ENCODE peak calls at places on chromosomes 5 and 9, in nine cellular contexts. One of them, this sample, is unnamed.

GRCh38 chr5:148697177-148697820 is 43.0 kb upstream of the HTR4 start:
- DNase-seq in D721Med: no peak
- DNase-seq in GM23338: no peak
- DNase-seq in HFFc6: peak
- DNase-seq in thoracic aorta: peak
- DNase-seq in heart left ventricle: no peak
- DNase-seq in COR-L47: no peak
- DNase-seq in Right ventricle myocardium superior: no peak
- DNase-seq in RWPE1: no peak
- DNase-seq in this sample: peak

GRCh38 chr9:110969971-110970381 is 68.3 kb downstream of the LPAR1 start:
- DNase-seq in D721Med: no peak
- DNase-seq in GM23338: no peak
- DNase-seq in HFFc6: peak
- DNase-seq in thoracic aorta: no peak
- DNase-seq in heart left ventricle: no peak
- DNase-seq in COR-L47: no peak
- DNase-seq in Right ventricle myocardium superior: no peak
- DNase-seq in RWPE1: peak
- DNase-seq in this sample: peak

GRCh38 chr5:140331638-140332037 is 14.8 kb downstream of the HBEGF start:
- DNase-seq in D721Med: no peak
- DNase-seq in GM23338: no peak
- DNase-seq in HFFc6: no peak
- DNase-seq in thoracic aorta: no peak
- DNase-seq in heart left ventricle: no peak
- DNase-seq in COR-L47: no peak
- DNase-seq in Right ventricle myocardium superior: no peak
- DNase-seq in RWPE1: no peak
- DNase-seq in this sample: no peak

GRCh38 chr5:144421411-144421810 is 250.7 kb downstream of the KCTD16 start:
- DNase-seq in D721Med: no peak
- DNase-seq in GM23338: no peak
- DNase-seq in HFFc6: peak
- DNase-seq in thoracic aorta: no peak
- DNase-seq in heart left ventricle: no peak
- DNase-seq in COR-L47: no peak
- DNase-seq in Right ventricle myocardium superior: no peak
- DNase-seq in RWPE1: no peak
- DNase-seq in this sample: peak

GRCh38 chr5:151008906-151009305 is 11.5 kb upstream of the GPX3 start:
- DNase-seq in D721Med: no peak
- DNase-seq in GM23338: no peak
- DNase-seq in HFFc6: no peak
- DNase-seq in thoracic aorta: no peak
- DNase-seq in heart left ventricle: no peak
- DNase-seq in COR-L47: no peak
- DNase-seq in Right ventricle myocardium superior: no peak
- DNase-seq in RWPE1: no peak
- DNase-seq in this sample: no peak

GRCh38 chr9:116267021-116267420 is 113.4 kb downstream of the PAPPA start:
- DNase-seq in D721Med: no peak
- DNase-seq in GM23338: no peak
- DNase-seq in HFFc6: peak
- DNase-seq in thoracic aorta: no peak
- DNase-seq in heart left ventricle: no peak
- DNase-seq in COR-L47: no peak
- DNase-seq in Right ventricle myocardium superior: no peak
- DNase-seq in RWPE1: peak
- DNase-seq in this sample: no peak

GRCh38 chr5:61755726-61756125 is 423.7 kb downstream of the ZSWIM6 start:
- DNase-seq in D721Med: no peak
- DNase-seq in GM23338: no peak
- DNase-seq in HFFc6: no peak
- DNase-seq in thoracic aorta: no peak
- DNase-seq in heart left ventricle: no peak
- DNase-seq in COR-L47: no peak
- DNase-seq in Right ventricle myocardium superior: no peak
- DNase-seq in RWPE1: no peak
- DNase-seq in this sample: no peak

GRCh38 chr5:28984642-28985041 is 1946.3 kb upstream of the CDH9 start:
- DNase-seq in D721Med: no peak
- DNase-seq in GM23338: no peak
- DNase-seq in HFFc6: no peak
- DNase-seq in thoracic aorta: no peak
- DNase-seq in heart left ventricle: no peak
- DNase-seq in COR-L47: no peak
- DNase-seq in Right ventricle myocardium superior: no peak
- DNase-seq in RWPE1: no peak
- DNase-seq in this sample: no peak

GRCh38 chr5:10599828-10600227 is 36.0 kb downstream of the ANKRD33B start:
- DNase-seq in D721Med: no peak
- DNase-seq in GM23338: no peak
- DNase-seq in HFFc6: peak
- DNase-seq in thoracic aorta: no peak
- DNase-seq in heart left ventricle: no peak
- DNase-seq in COR-L47: no peak
- DNase-seq in Right ventricle myocardium superior: no peak
- DNase-seq in RWPE1: peak
- DNase-seq in this sample: no peak

GRCh38 chr5:966345-966710 is 42.3 kb upstream of the NKD2 start:
- DNase-seq in D721Med: no peak
- DNase-seq in GM23338: no peak
- DNase-seq in HFFc6: no peak
- DNase-seq in thoracic aorta: no peak
- DNase-seq in heart left ventricle: no peak
- DNase-seq in COR-L47: no peak
- DNase-seq in Right ventricle myocardium superior: no peak
- DNase-seq in RWPE1: no peak
- DNase-seq in this sample: no peak

GRCh38 chr9:96125624-96126023 is 176.4 kb downstream of the HSD17B3 start:
- DNase-seq in D721Med: no peak
- DNase-seq in GM23338: no peak
- DNase-seq in HFFc6: no peak
- DNase-seq in thoracic aorta: no peak
- DNase-seq in heart left ventricle: no peak
- DNase-seq in COR-L47: no peak
- DNase-seq in Right ventricle myocardium superior: no peak
- DNase-seq in RWPE1: no peak
- DNase-seq in this sample: no peak